ENCODE peak calls at places on chromosomes 4 and X, in ten cellular contexts. One of them, this sample, is unnamed. For H3K36me3, the result is how much of the 10 kb centered on the place peaks cover.

GRCh38 chrX:18997916-18998315 is 14.0 kb upstream of the PHKA2 start:
- DNase-seq in endothelial cell of umbilical vein: no peak
- DNase-seq in CD8-positive, alpha-beta T cell: no peak
- DNase-seq in fibroblast of lung: no peak
- DNase-seq in heart right ventricle: no peak
- DNase-seq in CD8-positive, alpha-beta memory T cell: no peak
- DNase-seq in transverse colon: no peak
- DNase-seq in testis: no peak
- DNase-seq in mesenchymal stem cell: peak
- DNase-seq in IMR-90: no peak
- DNase-seq in this sample: no peak

GRCh38 chr4:3775011-3775410 is 8.8 kb downstream of the ADRA2C start:
- DNase-seq in endothelial cell of umbilical vein: no peak
- DNase-seq in CD8-positive, alpha-beta T cell: no peak
- DNase-seq in fibroblast of lung: no peak
- DNase-seq in heart right ventricle: no peak
- DNase-seq in CD8-positive, alpha-beta memory T cell: no peak
- DNase-seq in transverse colon: no peak
- DNase-seq in testis: no peak
- DNase-seq in mesenchymal stem cell: no peak
- DNase-seq in IMR-90: no peak
- DNase-seq in this sample: no peak

GRCh38 chr4:88320780-88321373 is 36.5 kb upstream of the PPM1K start:
- DNase-seq in endothelial cell of umbilical vein: peak
- DNase-seq in CD8-positive, alpha-beta T cell: peak
- DNase-seq in fibroblast of lung: peak
- DNase-seq in heart right ventricle: no peak
- DNase-seq in CD8-positive, alpha-beta memory T cell: no peak
- DNase-seq in transverse colon: peak
- DNase-seq in testis: peak
- DNase-seq in mesenchymal stem cell: peak
- DNase-seq in IMR-90: no peak
- DNase-seq in this sample: peak

GRCh38 chrX:72045141-72045540 is 86.6 kb downstream of the RTL5 start:
- DNase-seq in endothelial cell of umbilical vein: peak
- DNase-seq in CD8-positive, alpha-beta T cell: no peak
- DNase-seq in fibroblast of lung: no peak
- DNase-seq in heart right ventricle: no peak
- DNase-seq in CD8-positive, alpha-beta memory T cell: no peak
- DNase-seq in transverse colon: no peak
- DNase-seq in testis: no peak
- DNase-seq in mesenchymal stem cell: no peak
- DNase-seq in IMR-90: no peak
- DNase-seq in this sample: peak

GRCh38 chrX:22577181-22577580 is 304.5 kb downstream of the CBLL2 start:
- DNase-seq in endothelial cell of umbilical vein: peak
- DNase-seq in CD8-positive, alpha-beta T cell: no peak
- DNase-seq in fibroblast of lung: peak
- DNase-seq in heart right ventricle: no peak
- DNase-seq in CD8-positive, alpha-beta memory T cell: no peak
- DNase-seq in transverse colon: no peak
- DNase-seq in testis: no peak
- DNase-seq in mesenchymal stem cell: peak
- DNase-seq in IMR-90: peak
- DNase-seq in this sample: no peak

GRCh38 chr4:58113083-58113482 is 1002.9 kb upstream of the IGFBP7 start:
- DNase-seq in endothelial cell of umbilical vein: no peak
- DNase-seq in CD8-positive, alpha-beta T cell: no peak
- DNase-seq in fibroblast of lung: no peak
- DNase-seq in heart right ventricle: no peak
- DNase-seq in CD8-positive, alpha-beta memory T cell: no peak
- DNase-seq in transverse colon: no peak
- DNase-seq in testis: no peak
- DNase-seq in mesenchymal stem cell: no peak
- DNase-seq in IMR-90: no peak
- DNase-seq in this sample: no peak

GRCh38 chr4:8904666-8905065 is 33.0 kb upstream of the HMX1 start:
- DNase-seq in endothelial cell of umbilical vein: no peak
- DNase-seq in CD8-positive, alpha-beta T cell: no peak
- DNase-seq in fibroblast of lung: no peak
- DNase-seq in heart right ventricle: no peak
- DNase-seq in CD8-positive, alpha-beta memory T cell: peak
- DNase-seq in transverse colon: no peak
- DNase-seq in testis: no peak
- DNase-seq in mesenchymal stem cell: no peak
- DNase-seq in IMR-90: no peak
- DNase-seq in this sample: no peak

GRCh38 chr4:89482248-89482647 is 174.6 kb upstream of the GPRIN3 start:
- DNase-seq in endothelial cell of umbilical vein: peak
- DNase-seq in CD8-positive, alpha-beta T cell: no peak
- DNase-seq in fibroblast of lung: peak
- DNase-seq in heart right ventricle: no peak
- DNase-seq in CD8-positive, alpha-beta memory T cell: no peak
- DNase-seq in transverse colon: no peak
- DNase-seq in testis: no peak
- DNase-seq in mesenchymal stem cell: peak
- DNase-seq in IMR-90: peak
- DNase-seq in this sample: peak

GRCh38 chr4:8414377-8414776 is 26.1 kb downstream of the ACOX3 start:
- DNase-seq in endothelial cell of umbilical vein: no peak
- DNase-seq in CD8-positive, alpha-beta T cell: no peak
- DNase-seq in fibroblast of lung: no peak
- DNase-seq in heart right ventricle: no peak
- DNase-seq in CD8-positive, alpha-beta memory T cell: peak
- DNase-seq in transverse colon: no peak
- DNase-seq in testis: no peak
- DNase-seq in mesenchymal stem cell: no peak
- DNase-seq in IMR-90: no peak
- DNase-seq in this sample: no peak

GRCh38 chrX:132119821-132120220 is 8.0 kb downstream of the FRMD7 start:
- DNase-seq in endothelial cell of umbilical vein: no peak
- DNase-seq in CD8-positive, alpha-beta T cell: no peak
- DNase-seq in fibroblast of lung: no peak
- DNase-seq in heart right ventricle: no peak
- DNase-seq in CD8-positive, alpha-beta memory T cell: no peak
- DNase-seq in transverse colon: no peak
- DNase-seq in testis: no peak
- DNase-seq in mesenchymal stem cell: no peak
- DNase-seq in IMR-90: no peak
- DNase-seq in this sample: no peak

GRCh38 chr4:177687117-177687516 is 244.9 kb upstream of the AGA start:
- DNase-seq in endothelial cell of umbilical vein: no peak
- DNase-seq in CD8-positive, alpha-beta T cell: no peak
- DNase-seq in fibroblast of lung: no peak
- DNase-seq in heart right ventricle: no peak
- DNase-seq in CD8-positive, alpha-beta memory T cell: no peak
- DNase-seq in transverse colon: no peak
- DNase-seq in testis: no peak
- DNase-seq in mesenchymal stem cell: no peak
- DNase-seq in IMR-90: no peak
- DNase-seq in this sample: no peak

GRCh38 chr4:40327340-40327739 is 7.8 kb upstream of the CHRNA9 start:
- DNase-seq in endothelial cell of umbilical vein: no peak
- DNase-seq in CD8-positive, alpha-beta T cell: no peak
- DNase-seq in fibroblast of lung: no peak
- DNase-seq in heart right ventricle: no peak
- DNase-seq in CD8-positive, alpha-beta memory T cell: no peak
- DNase-seq in transverse colon: no peak
- DNase-seq in testis: no peak
- DNase-seq in mesenchymal stem cell: peak
- DNase-seq in IMR-90: no peak
- DNase-seq in this sample: no peak

GRCh38 chr4:183721207-183722081 is 62.4 kb downstream of the TRAPPC11 start:
- DNase-seq in endothelial cell of umbilical vein: peak
- DNase-seq in CD8-positive, alpha-beta T cell: no peak
- DNase-seq in fibroblast of lung: peak
- DNase-seq in heart right ventricle: peak
- DNase-seq in CD8-positive, alpha-beta memory T cell: no peak
- DNase-seq in transverse colon: peak
- DNase-seq in testis: peak
- DNase-seq in mesenchymal stem cell: no peak
- DNase-seq in IMR-90: peak
- DNase-seq in this sample: peak

GRCh38 chrX:150635952-150636351 is 57.2 kb upstream of the MTMR1 start:
- DNase-seq in endothelial cell of umbilical vein: peak
- DNase-seq in CD8-positive, alpha-beta T cell: no peak
- DNase-seq in fibroblast of lung: peak
- DNase-seq in heart right ventricle: no peak
- DNase-seq in CD8-positive, alpha-beta memory T cell: no peak
- DNase-seq in transverse colon: no peak
- DNase-seq in testis: no peak
- DNase-seq in mesenchymal stem cell: peak
- DNase-seq in IMR-90: peak
- DNase-seq in this sample: no peak
- H3K4me3 ChIP-seq in endothelial cell of umbilical vein: no peak
- H3K4me3 ChIP-seq in CD8-positive, alpha-beta T cell: no peak
- H3K4me3 ChIP-seq in fibroblast of lung: no peak
- H3K4me3 ChIP-seq in heart right ventricle: no peak
- H3K4me3 ChIP-seq in CD8-positive, alpha-beta memory T cell: no peak
- H3K4me3 ChIP-seq in transverse colon: no peak
- H3K4me3 ChIP-seq in testis: no peak
- H3K4me3 ChIP-seq in mesenchymal stem cell: no peak
- H3K4me3 ChIP-seq in IMR-90: no peak
- H3K4me3 ChIP-seq in this sample: no peak

GRCh38 chr4:69830529-69831269 is 29.2 kb downstream of the SULT1E1 start:
- DNase-seq in endothelial cell of umbilical vein: peak
- DNase-seq in CD8-positive, alpha-beta T cell: no peak
- DNase-seq in fibroblast of lung: peak
- DNase-seq in heart right ventricle: no peak
- DNase-seq in CD8-positive, alpha-beta memory T cell: no peak
- DNase-seq in transverse colon: peak
- DNase-seq in testis: no peak
- DNase-seq in mesenchymal stem cell: no peak
- DNase-seq in IMR-90: no peak
- DNase-seq in this sample: no peak

GRCh38 chr4:69833251-69833650 is 26.7 kb downstream of the SULT1E1 start:
- DNase-seq in endothelial cell of umbilical vein: no peak
- DNase-seq in CD8-positive, alpha-beta T cell: no peak
- DNase-seq in fibroblast of lung: no peak
- DNase-seq in heart right ventricle: no peak
- DNase-seq in CD8-positive, alpha-beta memory T cell: no peak
- DNase-seq in transverse colon: no peak
- DNase-seq in testis: no peak
- DNase-seq in mesenchymal stem cell: no peak
- DNase-seq in IMR-90: no peak
- DNase-seq in this sample: no peak

GRCh38 chr4:69832326-69833030 is 27.5 kb downstream of the SULT1E1 start:
- DNase-seq in endothelial cell of umbilical vein: no peak
- DNase-seq in CD8-positive, alpha-beta T cell: no peak
- DNase-seq in fibroblast of lung: no peak
- DNase-seq in heart right ventricle: no peak
- DNase-seq in CD8-positive, alpha-beta memory T cell: no peak
- DNase-seq in transverse colon: peak
- DNase-seq in testis: no peak
- DNase-seq in mesenchymal stem cell: no peak
- DNase-seq in IMR-90: no peak
- DNase-seq in this sample: no peak

GRCh38 chr4:69831270-69831627 is 28.7 kb downstream of the SULT1E1 start:
- DNase-seq in endothelial cell of umbilical vein: no peak
- DNase-seq in CD8-positive, alpha-beta T cell: no peak
- DNase-seq in fibroblast of lung: no peak
- DNase-seq in heart right ventricle: no peak
- DNase-seq in CD8-positive, alpha-beta memory T cell: no peak
- DNase-seq in transverse colon: no peak
- DNase-seq in testis: no peak
- DNase-seq in mesenchymal stem cell: no peak
- DNase-seq in IMR-90: no peak
- DNase-seq in this sample: no peak

DNA sequence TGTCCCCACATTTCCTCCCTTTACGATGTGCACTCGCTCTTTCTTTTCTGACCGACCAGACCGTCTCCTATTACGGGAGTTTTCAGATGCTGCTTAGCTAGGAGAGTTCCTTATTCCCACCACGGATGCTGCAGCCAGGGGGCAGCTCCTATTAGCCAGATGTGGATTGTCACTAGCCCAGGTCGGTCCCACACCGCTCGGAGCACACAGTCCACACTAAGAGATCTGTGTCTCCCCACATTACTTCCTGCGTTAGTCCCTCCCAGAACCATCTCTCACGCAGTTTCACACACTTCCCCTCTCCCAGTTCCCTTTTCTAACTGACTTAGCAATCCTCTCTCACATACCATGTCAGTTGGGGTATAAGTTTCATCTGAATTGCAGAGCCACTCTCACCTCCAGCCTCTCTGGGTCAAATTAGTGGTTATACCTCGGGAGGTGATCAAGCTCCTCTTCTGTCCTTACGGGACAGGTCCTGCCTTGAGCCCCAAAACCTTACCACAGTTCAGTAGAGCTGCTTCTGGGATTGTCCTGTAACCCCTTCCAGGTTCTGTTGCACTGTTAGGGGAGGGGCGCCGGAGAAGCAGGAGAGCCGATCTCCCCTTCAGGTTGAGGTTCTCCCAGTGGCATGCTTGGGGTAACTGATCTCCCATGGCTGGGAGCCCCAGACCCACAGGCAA is 28.2 kb downstream of the SULT1E1 start:
- DNase-seq in endothelial cell of umbilical vein: no peak
- DNase-seq in CD8-positive, alpha-beta T cell: no peak
- DNase-seq in fibroblast of lung: no peak
- DNase-seq in heart right ventricle: peak
- DNase-seq in CD8-positive, alpha-beta memory T cell: no peak
- DNase-seq in transverse colon: peak
- DNase-seq in testis: no peak
- DNase-seq in mesenchymal stem cell: no peak
- DNase-seq in IMR-90: no peak
- DNase-seq in this sample: no peak
- H3K27ac ChIP-seq in endothelial cell of umbilical vein: no peak
- H3K27ac ChIP-seq in CD8-positive, alpha-beta T cell: no peak
- H3K27ac ChIP-seq in fibroblast of lung: no peak
- H3K27ac ChIP-seq in heart right ventricle: no peak
- H3K27ac ChIP-seq in CD8-positive, alpha-beta memory T cell: peak
- H3K27ac ChIP-seq in transverse colon: peak
- H3K27ac ChIP-seq in testis: no peak
- H3K27ac ChIP-seq in mesenchymal stem cell: peak
- H3K27ac ChIP-seq in IMR-90: no peak
- H3K27ac ChIP-seq in this sample: no peak

GRCh38 chrX:63458981-63459380 is 107.8 kb upstream of the SPIN4 start:
- DNase-seq in endothelial cell of umbilical vein: no peak
- DNase-seq in CD8-positive, alpha-beta T cell: no peak
- DNase-seq in fibroblast of lung: no peak
- DNase-seq in heart right ventricle: no peak
- DNase-seq in CD8-positive, alpha-beta memory T cell: no peak
- DNase-seq in transverse colon: no peak
- DNase-seq in testis: no peak
- DNase-seq in mesenchymal stem cell: no peak
- DNase-seq in IMR-90: no peak
- DNase-seq in this sample: no peak
- H3K36me3 ChIP-seq in endothelial cell of umbilical vein: under half
- H3K36me3 ChIP-seq in CD8-positive, alpha-beta T cell: under half
- H3K36me3 ChIP-seq in fibroblast of lung: under half
- H3K36me3 ChIP-seq in heart right ventricle: under half
- H3K36me3 ChIP-seq in CD8-positive, alpha-beta memory T cell: under half
- H3K36me3 ChIP-seq in transverse colon: under half
- H3K36me3 ChIP-seq in testis: under half
- H3K36me3 ChIP-seq in mesenchymal stem cell: under half
- H3K36me3 ChIP-seq in IMR-90: under half
- H3K36me3 ChIP-seq in this sample: under half

DNA sequence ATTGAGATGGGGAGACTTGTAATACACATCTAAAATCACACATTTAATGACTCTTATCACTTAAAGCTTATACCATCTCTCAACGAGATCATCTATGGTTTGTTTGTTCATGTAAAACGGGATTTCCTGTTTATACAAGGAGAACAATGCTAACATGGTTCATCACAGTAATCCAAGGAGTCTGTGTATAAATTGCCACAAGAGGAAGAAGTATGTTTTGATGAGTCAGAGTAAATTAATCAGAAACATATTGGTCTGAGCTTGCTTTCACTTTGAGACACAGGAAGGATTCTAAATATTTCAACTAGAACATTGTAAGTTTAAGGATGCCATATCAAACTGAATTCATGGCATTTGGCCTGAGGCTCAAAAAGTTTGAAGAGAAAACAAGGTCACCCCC is 594.1 kb downstream of the GLUD2 start:
- DNase-seq in endothelial cell of umbilical vein: no peak
- DNase-seq in CD8-positive, alpha-beta T cell: no peak
- DNase-seq in fibroblast of lung: no peak
- DNase-seq in heart right ventricle: no peak
- DNase-seq in CD8-positive, alpha-beta memory T cell: no peak
- DNase-seq in transverse colon: no peak
- DNase-seq in testis: no peak
- DNase-seq in mesenchymal stem cell: no peak
- DNase-seq in IMR-90: peak
- DNase-seq in this sample: no peak
- H3K4me3 ChIP-seq in endothelial cell of umbilical vein: no peak
- H3K4me3 ChIP-seq in CD8-positive, alpha-beta T cell: no peak
- H3K4me3 ChIP-seq in fibroblast of lung: no peak
- H3K4me3 ChIP-seq in heart right ventricle: no peak
- H3K4me3 ChIP-seq in CD8-positive, alpha-beta memory T cell: no peak
- H3K4me3 ChIP-seq in transverse colon: no peak
- H3K4me3 ChIP-seq in testis: no peak
- H3K4me3 ChIP-seq in mesenchymal stem cell: no peak
- H3K4me3 ChIP-seq in IMR-90: no peak
- H3K4me3 ChIP-seq in this sample: no peak

This sample was measured in thyroid gland.